ENCODE peak calls at places on chromosome 10, in six cellular contexts. A, X, U, O, J and Y are unnamed samples.

GRCh38 chr10:18473424-18474110 is 177.8 kb downstream of the NSUN6 start:
- DNase-seq in U (no peak), O (no peak), A (no peak), X (no peak), J (no peak), Y (peak)

GRCh38 chr10:57395921-57396320 is 871.8 kb downstream of the IPMK start:
- DNase-seq in X (no peak), O (no peak), J (no peak), U (no peak), A (no peak), Y (no peak)

GRCh38 chr10:76878514-76878913 is 759.1 kb downstream of the KCNMA1 start:
- DNase-seq in U (no peak), A (no peak), X (no peak), J (no peak), O (no peak), Y (no peak)

GRCh38 chr10:21530168-21530567 is 3.9 kb upstream of the MLLT10 start:
- DNase-seq in J (no peak), O (no peak), X (no peak), U (no peak), A (no peak), Y (no peak)

GRCh38 chr10:99536400-99537254 is 3.9 kb downstream of the NKX2-3 start:
- DNase-seq in X (no peak), O (no peak), U (no peak), A (no peak), J (no peak), Y (no peak)

GRCh38 chr10:69749180-69750010 is 52.3 kb upstream of the COL13A1 start:
- DNase-seq in J (no peak), A (no peak), O (no peak), X (no peak), U (no peak), Y (no peak)

GRCh38 chr10:20195076-20195475 is 378.8 kb downstream of the PLXDC2 start:
- DNase-seq in J (no peak), U (no peak), O (no peak), X (no peak), A (no peak), Y (no peak)

GRCh38 chr10:1602037-1602471 is 135.3 kb downstream of the ADARB2 start:
- DNase-seq in J (no peak), X (no peak), O (no peak), U (no peak), A (no peak), Y (no peak)

GRCh38 chr10:63219749-63220148 is 86.6 kb downstream of the NRBF2 start:
- DNase-seq in U (no peak), O (peak), A (no peak), X (peak), J (no peak), Y (no peak)

GRCh38 chr10:69439350-69439739 is 11.9 kb upstream of the TSPAN15 start:
- DNase-seq in U (no peak), X (no peak), A (no peak), O (no peak), J (no peak), Y (peak)

GRCh38 chr10:69892436-69893215 is 90.9 kb downstream of the COL13A1 start:
- DNase-seq in X (no peak), A (no peak), U (no peak), J (no peak), O (no peak), Y (no peak)

GRCh38 chr10:126397640-126398382 is 9.5 kb upstream of the ADAM12 start:
- DNase-seq in X (no peak), J (no peak), U (no peak), A (no peak), O (no peak), Y (no peak)

GRCh38 chr10:102545997-102546396 is 42.2 kb downstream of the SUFU start:
- DNase-seq in J (no peak), U (no peak), X (no peak), O (no peak), A (no peak), Y (no peak)

GRCh38 chr10:112115781-112116385 is 67.7 kb downstream of the GPAM start:
- DNase-seq in A (no peak), O (peak), J (no peak), U (no peak), X (peak), Y (peak)

GRCh38 chr10:115918812-115919211 is 354.2 kb downstream of the GFRA1 start:
- DNase-seq in J (no peak), U (no peak), A (no peak), O (no peak), X (no peak), Y (no peak)

GRCh38 chr10:86813101-86813500 is 56.7 kb downstream of the BMPR1A start:
- DNase-seq in A (no peak), O (no peak), X (no peak), J (no peak), U (no peak), Y (peak)

GRCh38 chr10:22226599-22226998 is 8.8 kb upstream of the EBLN1 start:
- DNase-seq in O (no peak), X (no peak), J (no peak), U (no peak), A (no peak), Y (no peak)

GRCh38 chr10:92239600-92240288 is 51.1 kb downstream of the CPEB3 start:
- DNase-seq in O (no peak), J (no peak), A (no peak), X (peak), U (peak), Y (peak)

GRCh38 chr10:24957624-24958435 is 5.4 kb upstream of the PRTFDC1 start:
- DNase-seq in J (no peak), U (no peak), X (no peak), A (no peak), O (no peak), Y (peak)

GRCh38 chr10:130141878-130142277 is 5.7 kb downstream of the GLRX3 start:
- DNase-seq in A (no peak), J (no peak), U (no peak), X (peak), O (no peak), Y (no peak)